ENCODE peak calls at places on chromosomes 7 and 10, in eight cellular contexts. P, I, K, D, A, R, B and V are unnamed samples.

GRCh38 chr7:44307905-44308740 is 17.3 kb downstream of the CAMK2B start:
- ATAC-seq in A (no peak), P (no peak), I (no peak), D (no peak), K (no peak), R (no peak), B (no peak), V (peak; percentile 83)

GRCh38 chr7:151109094-151110048 is 23.1 kb downstream of the AGAP3 start:
- ATAC-seq in I (peak; percentile 60), D (no peak), R (no peak), K (no peak), B (peak; percentile 59), A (peak; percentile 35), P (peak; percentile 71), V (no peak)

GRCh38 chr7:28697898-28698563 is 260.1 kb downstream of the TRIL start:
- ATAC-seq in D (no peak), P (no peak), K (no peak), I (no peak), R (no peak), A (no peak), B (no peak), V (no peak)

GRCh38 chr7:66355762-66356161 is 150.6 kb downstream of the TPST1 start:
- ATAC-seq in B (no peak), K (peak; percentile 29), P (no peak), R (no peak), A (no peak), D (no peak), I (no peak), V (peak; percentile 25)

GRCh38 chr7:106344861-106345260 is 60.1 kb upstream of the NAMPT start:
- ATAC-seq in P (peak; percentile 67), B (peak; percentile 85), K (no peak), R (no peak), D (no peak), A (peak; percentile 89), I (peak; percentile 45), V (peak; percentile 38)

GRCh38 chr7:55498142-55498541 is 74.2 kb downstream of the VOPP1 start:
- ATAC-seq in B (no peak), P (no peak), D (peak; percentile 89), R (peak; percentile 81), A (no peak), I (no peak), K (no peak), V (no peak)

GRCh38 chr7:152076324-152076821 is 50.9 kb downstream of the GALNT11 start:
- ATAC-seq in P (no peak), A (peak; percentile 37), K (peak; percentile 91), D (no peak), I (peak; percentile 81), B (peak; percentile 49), R (no peak), V (no peak)

GRCh38 chr7:12327922-12328321 is 75.7 kb downstream of the VWDE start:
- ATAC-seq in B (no peak), K (no peak), P (no peak), I (no peak), A (no peak), D (no peak), R (no peak), V (no peak)

GRCh38 chr10:13018171-13018570 is 16.7 kb upstream of the CCDC3 start:
- ATAC-seq in I (no peak), B (no peak), R (no peak), A (no peak), K (no peak), D (no peak), P (no peak), V (no peak)

GRCh38 chr10:115949282-115949844 is 323.6 kb downstream of the GFRA1 start:
- ATAC-seq in I (peak; percentile 33), A (peak; percentile 30), P (no peak), R (no peak), B (peak; percentile 43), D (no peak), K (no peak), V (no peak)

GRCh38 chr7:19834566-19834965 is 61.1 kb upstream of the TMEM196 start:
- ATAC-seq in K (no peak), D (no peak), I (no peak), P (no peak), A (no peak), B (no peak), R (no peak), V (no peak)

GRCh38 chr7:106671160-106671559 is 10.2 kb upstream of the CCDC71L start:
- ATAC-seq in P (no peak), D (no peak), R (no peak), K (no peak), I (no peak), B (no peak), A (no peak), V (no peak)